ENCODE peak calls at places on chromosomes 2 and 18, in seven cellular contexts. X is brain microvascular endothelial cell, B is H9, K is aorta, G is RCC 7860, I is NCI-H524, T is coronary artery. Q is an unnamed sample.
A peak's percentile ranks its signal among the peaks of the same experiment; 100 is the strongest.

GRCh38 chr2:155309483-155309882 is 611.0 kb downstream of the KCNJ3 start:
- DNase-seq in T (no peak), X (no peak), K (no peak), B (no peak), G (no peak), I (peak; percentile 42), Q (no peak)

GRCh38 chr18:24560511-24560981 is 100.1 kb downstream of the HRH4 start:
- DNase-seq in T (no peak), B (peak; percentile 56), K (no peak), G (peak; percentile 17), I (no peak), X (no peak), Q (peak; percentile 44)

GRCh38 chr2:49616800-49617199 is 462.5 kb upstream of the FSHR start:
- DNase-seq in X (no peak), B (no peak), G (peak; percentile 13), T (no peak), K (no peak), I (peak; percentile 83), Q (no peak)

GRCh38 chr2:19876751-19877150 is 25.0 kb downstream of the TTC32 start:
- DNase-seq in X (no peak), T (no peak), G (no peak), B (no peak), I (no peak), K (no peak), Q (no peak)

GRCh38 chr2:61924895-61925663 is 19.6 kb downstream of the COMMD1 start:
- DNase-seq in K (no peak), T (no peak), I (no peak), X (no peak), G (no peak), B (no peak), Q (peak; percentile 16)

GRCh38 chr18:79486356-79487197 is 90.8 kb downstream of the NFATC1 start:
- DNase-seq in B (no peak), X (no peak), K (peak; percentile 80), I (no peak), G (no peak), T (no peak), Q (no peak)

GRCh38 chr2:202032841-202033316 is 776 bp upstream of the FZD7 start:
- DNase-seq in I (no peak), T (peak; percentile 81), K (peak; percentile 85), X (peak; percentile 16), G (no peak), B (peak; percentile 67), Q (peak; percentile 73)

GRCh38 chr2:207258191-207258991 is 92.6 kb upstream of the KLF7 start:
- DNase-seq in K (peak; percentile 87), T (peak; percentile 90), X (peak; percentile 97), G (peak; percentile 97), I (peak; percentile 96), B (no peak), Q (no peak)

GRCh38 chr2:5981241-5982055 is 289.3 kb downstream of the SOX11 start:
- DNase-seq in G (no peak), T (no peak), I (peak; percentile 82), B (peak; percentile 62), K (no peak), X (peak; percentile 24), Q (no peak)

GRCh38 chr18:56391933-56392590 is 246.3 kb downstream of the TXNL1 start:
- DNase-seq in X (no peak), B (no peak), T (no peak), G (no peak), I (no peak), K (no peak), Q (no peak)

GRCh38 chr2:22628183-22628582 is 756.8 kb upstream of the KLHL29 start:
- DNase-seq in I (no peak), X (no peak), T (no peak), K (no peak), B (no peak), G (no peak), Q (no peak)

GRCh38 chr2:12284487-12284886 is 432.2 kb upstream of the TRIB2 start:
- DNase-seq in B (no peak), T (no peak), X (peak; percentile 34), I (no peak), K (no peak), G (no peak), Q (no peak)

GRCh38 chr18:42882146-42882545 is 233.3 kb downstream of the RIT2 start:
- DNase-seq in K (no peak), G (no peak), B (no peak), X (peak; percentile 28), T (no peak), I (peak; percentile 26), Q (no peak)

GRCh38 chr2:84788498-84788897 is 92.4 kb downstream of the TRABD2A start:
- DNase-seq in K (no peak), G (no peak), I (no peak), T (no peak), X (no peak), B (no peak), Q (no peak)

GRCh38 chr2:7988440-7988839 is 693.4 kb upstream of the ID2 start:
- DNase-seq in G (no peak), B (no peak), I (no peak), T (no peak), X (no peak), K (no peak), Q (no peak)

GRCh38 chr2:176471949-176472348 is 202.7 kb downstream of the MTX2 start:
- DNase-seq in X (no peak), G (no peak), I (no peak), B (no peak), T (no peak), K (no peak), Q (no peak)

GRCh38 chr2:174047746-174048145 is 82.6 kb upstream of the SP3 start:
- DNase-seq in T (no peak), G (no peak), I (no peak), X (no peak), B (no peak), K (no peak), Q (no peak)

Q was measured in WTC11.